ENCODE peak calls at places on chromosome 9, in ten cellular contexts. J is Ammon's horn; F is Calu3; C is foreskin fibroblast; V is epithelial cell of proximal tubule; Z is activated CD4-positive, alpha-beta T cell treated with anti-CD3 and anti-CD28 coated beads, Interleukin-2, amount 50 U/mL, for 48 hours; P is cerebellar cortex; H is NCI-H524; N is HT1080; O is epithelial cell of esophagus. M is an unnamed sample.

GRCh38 chr9:93577045-93577939 is 908 bp downstream of the PHF2 start:
- DNase-seq in J (no peak), F (no peak), C (peak; percentile 52), V (no peak), Z (peak; percentile 21), P (peak; percentile 31), H (no peak), N (no peak), O (peak; percentile 60), M (peak; percentile 37)

GRCh38 chr9:94889627-94890026 is 163.1 kb downstream of the AOPEP start:
- DNase-seq in J (no peak), F (no peak), C (no peak), V (no peak), Z (no peak), P (no peak), H (no peak), N (no peak), O (no peak), M (no peak)

GRCh38 chr9:83141887-83142286 is 78.9 kb upstream of the RASEF start:
- DNase-seq in J (no peak), F (no peak), C (no peak), V (no peak), Z (no peak), P (no peak), H (no peak), N (no peak), O (no peak), M (no peak)

GRCh38 chr9:115022760-115023434 is 92.5 kb upstream of the TNFSF8 start:
- DNase-seq in J (no peak), F (no peak), C (peak; percentile 90), V (no peak), Z (no peak), P (no peak), H (no peak), N (peak; percentile 81), O (no peak), M (no peak)

GRCh38 chr9:81621785-81622243 is 67.5 kb downstream of the TLE1 start:
- DNase-seq in J (no peak), F (no peak), C (no peak), V (no peak), Z (no peak), P (no peak), H (no peak), N (no peak), O (no peak), M (no peak)

GRCh38 chr9:126700903-126701819 is 87.4 kb downstream of the LMX1B start:
- DNase-seq in J (no peak), F (no peak), C (no peak), V (no peak), Z (no peak), P (no peak), H (no peak), N (no peak), O (no peak), M (no peak)

GRCh38 chr9:2336055-2336454 is 285.5 kb upstream of the VLDLR start:
- DNase-seq in J (no peak), F (no peak), C (peak; percentile 41), V (no peak), Z (no peak), P (no peak), H (no peak), N (no peak), O (peak; percentile 21), M (no peak)

GRCh38 chr9:85001925-85002324 is 332.4 kb downstream of the NTRK2 start:
- DNase-seq in J (no peak), F (no peak), C (no peak), V (no peak), Z (no peak), P (no peak), H (no peak), N (no peak), O (no peak), M (no peak)

GRCh38 chr9:40884072-40884901 is 244.2 kb downstream of the FOXD4L6 start:
- DNase-seq in J (no peak), F (no peak), C (no peak), V (no peak), Z (no peak), P (no peak), H (no peak), N (no peak), O (no peak), M (no peak)